ENCODE peak calls at places on chromosomes 3 and 15, in six cellular contexts. B, S, C, Q, P and T are unnamed samples.

GRCh38 chr3:142858043-142858442 is 30.8 kb downstream of the PCOLCE2 start:
- DNase-seq in B (no peak), S (no peak), C (no peak), Q (no peak), P (no peak), T (no peak)

GRCh38 chr15:71325461-71325860 is 210.2 kb downstream of the THSD4 start:
- DNase-seq in B (no peak), S (peak), C (no peak), Q (no peak), P (no peak), T (no peak)

GRCh38 chr3:10234526-10235230 is 13.6 kb upstream of the TATDN2 start:
- DNase-seq in B (peak), S (no peak), C (no peak), Q (no peak), P (no peak), T (no peak)

GRCh38 chr15:71109130-71109529 is 6.1 kb upstream of the THSD4 start:
- DNase-seq in B (no peak), S (peak), C (no peak), Q (no peak), P (no peak), T (no peak)

GRCh38 chr3:62876064-62876463 is 848 bp upstream of the CADPS start:
- DNase-seq in B (peak), S (peak), C (peak), Q (peak), P (no peak), T (peak)

GRCh38 chr3:157405457-157405856 is 31.2 kb upstream of the PTX3 start:
- DNase-seq in B (no peak), S (peak), C (no peak), Q (no peak), P (no peak), T (peak)

GRCh38 chr3:142278451-142278850 is 53.1 kb upstream of the GK5 start:
- DNase-seq in B (no peak), S (peak), C (no peak), Q (no peak), P (no peak), T (no peak)

GRCh38 chr15:87293016-87293415 is 963.5 kb downstream of the NTRK3 start:
- DNase-seq in B (no peak), S (no peak), C (no peak), Q (no peak), P (no peak), T (no peak)

GRCh38 chr3:23805881-23806321 is at the start of gene UBE2E1:
- DNase-seq in B (peak), S (peak), C (peak), Q (peak), P (peak), T (peak)

GRCh38 chr3:35216501-35217266 is 422.6 kb upstream of the ARPP21 start:
- DNase-seq in B (no peak), S (no peak), C (no peak), Q (no peak), P (no peak), T (no peak)

GRCh38 chr3:128456776-128457715 is 9.6 kb downstream of the DNAJB8 start:
- DNase-seq in B (no peak), S (no peak), C (no peak), Q (no peak), P (no peak), T (no peak)

GRCh38 chr3:134242649-134243637 is 7.7 kb downstream of the RYK start:
- DNase-seq in B (peak), S (peak), C (no peak), Q (no peak), P (no peak), T (peak)

GRCh38 chr3:20564966-20565365 is 379.0 kb upstream of the SGO1 start:
- DNase-seq in B (no peak), S (no peak), C (no peak), Q (no peak), P (no peak), T (no peak)

GRCh38 chr15:70344666-70345065 is 246.9 kb upstream of the TLE3 start:
- DNase-seq in B (no peak), S (no peak), C (peak), Q (no peak), P (peak), T (no peak)

GRCh38 chr3:50245831-50246516 is 10.0 kb downstream of the GNAI2 start:
- DNase-seq in B (peak), S (no peak), C (peak), Q (peak), P (peak), T (no peak)

GRCh38 chr3:159186581-159186980 is 384.7 kb downstream of the MFSD1 start:
- DNase-seq in B (no peak), S (no peak), C (no peak), Q (no peak), P (no peak), T (no peak)

GRCh38 chr3:122555275-122556071 is 8.6 kb downstream of the PARP9 start:
- DNase-seq in B (no peak), S (peak), C (no peak), Q (no peak), P (no peak), T (no peak)

GRCh38 chr15:33451385-33451784 is 140.6 kb downstream of the RYR3 start:
- DNase-seq in B (no peak), S (no peak), C (no peak), Q (no peak), P (no peak), T (no peak)

GRCh38 chr15:66564136-66565041 is 1.4 kb downstream of the LCTL start:
- DNase-seq in B (no peak), S (no peak), C (no peak), Q (no peak), P (peak), T (no peak)

GRCh38 chr3:195140816-195141793 is 129.9 kb downstream of the XXYLT1 start:
- DNase-seq in B (no peak), S (peak), C (no peak), Q (no peak), P (no peak), T (no peak)

GRCh38 chr3:160472344-160472743 is 22.8 kb upstream of the TRIM59 start:
- DNase-seq in B (no peak), S (peak), C (no peak), Q (no peak), P (no peak), T (no peak)

GRCh38 chr3:115233021-115233420 is 85.9 kb upstream of the ZBTB20 start:
- DNase-seq in B (no peak), S (no peak), C (no peak), Q (no peak), P (no peak), T (no peak)

GRCh38 chr3:81550415-81550814 is 211.0 kb downstream of the GBE1 start:
- DNase-seq in B (no peak), S (peak), C (no peak), Q (no peak), P (no peak), T (no peak)

GRCh38 chr3:48466386-48467109 is 20.0 kb downstream of the ATRIP start:
- DNase-seq in B (no peak), S (no peak), C (peak), Q (no peak), P (no peak), T (no peak)

GRCh38 chr3:94412966-94413720 is 350.3 kb downstream of the NSUN3 start:
- DNase-seq in B (no peak), S (no peak), C (no peak), Q (no peak), P (no peak), T (no peak)

GRCh38 chr3:65604863-65605526 is 433.7 kb downstream of the MAGI1 start:
- DNase-seq in B (peak), S (peak), C (no peak), Q (no peak), P (no peak), T (no peak)

GRCh38 chr15:50065264-50065663 is 53.8 kb downstream of the ATP8B4 start:
- DNase-seq in B (no peak), S (no peak), C (no peak), Q (no peak), P (no peak), T (no peak)
- H3K4me3 ChIP-seq in B (no peak), S (no peak), C (no peak), Q (no peak), P (no peak), T (no peak)

GRCh38 chr15:63504979-63505841 is 817 bp downstream of the USP3 start:
- DNase-seq in B (peak), S (peak), C (peak), Q (peak), P (no peak), T (no peak)
- H3K27ac ChIP-seq in B (peak), S (peak), C (peak), Q (peak), P (peak), T (peak)

GRCh38 chr3:42157915-42158538 is 66.9 kb downstream of the TRAK1 start:
- DNase-seq in B (no peak), S (no peak), C (no peak), Q (no peak), P (no peak), T (no peak)
- H3K4me3 ChIP-seq in B (no peak), S (no peak), C (no peak), Q (no peak), P (no peak), T (no peak)

DNA sequence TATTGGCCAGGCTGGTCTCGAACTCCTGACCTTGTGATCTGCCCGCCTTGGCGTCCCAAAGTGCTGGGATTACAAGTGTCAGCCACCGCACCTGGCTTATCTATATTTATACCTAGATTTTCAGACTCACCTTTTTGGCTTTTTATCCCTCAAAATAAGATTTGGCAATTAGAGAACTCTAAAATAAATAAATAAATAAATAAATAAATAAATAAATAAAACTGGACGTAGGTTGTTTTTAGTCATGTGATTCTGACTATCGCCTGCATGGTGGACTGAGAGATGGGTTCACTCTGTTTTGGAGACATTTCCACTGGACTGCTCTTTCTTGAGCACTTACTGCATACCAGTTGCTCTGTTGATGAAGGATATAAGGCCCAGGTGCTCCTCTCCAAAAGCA is 46.2 kb upstream of the AKAP13 start:
- DNase-seq in B (no peak), S (no peak), C (no peak), Q (no peak), P (no peak), T (no peak)
- H3K27ac ChIP-seq in B (no peak), S (no peak), C (no peak), Q (no peak), P (peak), T (no peak)